ENCODE peak calls at places on chromosome 9, in five cellular contexts. L is heart left ventricle, F is adrenal gland, W is heart right ventricle, E is GM12865. C is an unnamed sample.

GRCh38 chr9:27714388-27714787 is 141.1 kb upstream of the C9orf72 start:
- DNase-seq in W (no peak), F (no peak), L (no peak), E (no peak), C (no peak)

GRCh38 chr9:38682713-38683112 is 37.2 kb downstream of the FAM240B start:
- DNase-seq in L (no peak), W (no peak), E (no peak), F (no peak), C (no peak)

GRCh38 chr9:136791466-136792276 is 527 bp downstream of the TMEM141 start:
- DNase-seq in F (peak; percentile 57), W (peak; percentile 49), E (peak; percentile 71), L (peak; percentile 82), C (peak; percentile 84)

GRCh38 chr9:89442501-89442978 is 55.4 kb downstream of the SEMA4D start:
- DNase-seq in F (no peak), E (peak; percentile 53), L (no peak), W (no peak), C (no peak)

GRCh38 chr9:88772602-88773001 is 218.7 kb upstream of the S1PR3 start:
- DNase-seq in W (no peak), E (no peak), F (no peak), L (no peak), C (no peak)

GRCh38 chr9:79221084-79221483 is 350.7 kb upstream of the TLE4 start:
- DNase-seq in E (no peak), W (no peak), F (peak; percentile 9), L (no peak), C (no peak)

GRCh38 chr9:16154570-16155078 is 601.8 kb downstream of the CCDC171 start:
- DNase-seq in E (peak; percentile 69), F (no peak), L (no peak), W (no peak), C (peak; percentile 32)

GRCh38 chr9:121949364-121949763 is 143.7 kb downstream of the TTLL11 start:
- DNase-seq in W (no peak), F (no peak), L (no peak), E (no peak), C (no peak)

GRCh38 chr9:133939845-133940244 is 52.3 kb downstream of the VAV2 start:
- DNase-seq in L (peak; percentile 44), F (no peak), E (no peak), W (no peak), C (no peak)

GRCh38 chr9:116687762-116688160 is 656 bp downstream of the TRIM32 start:
- DNase-seq in F (no peak), L (no peak), W (no peak), E (no peak), C (no peak)

GRCh38 chr9:84296146-84296843 is 44.3 kb downstream of the SLC28A3 start:
- DNase-seq in L (no peak), F (peak; percentile 10), W (no peak), E (peak; percentile 85), C (no peak)

GRCh38 chr9:119453490-119453911 is 84.3 kb upstream of the BRINP1 start:
- DNase-seq in F (peak; percentile 18), E (no peak), L (no peak), W (no peak), C (no peak)

GRCh38 chr9:35813434-35814105 is 1.3 kb downstream of the HINT2 start:
- DNase-seq in E (peak; percentile 23), L (no peak), W (no peak), F (no peak), C (no peak)

GRCh38 chr9:118693645-118694044 is 675.6 kb downstream of the BRINP1 start:
- DNase-seq in W (no peak), F (no peak), L (no peak), E (no peak), C (no peak)

GRCh38 chr9:117744856-117745389 is 40.7 kb downstream of the TLR4 start:
- DNase-seq in W (no peak), L (peak; percentile 54), E (peak; percentile 13), F (no peak), C (no peak)

GRCh38 chr9:91711755-91712591 is 238.1 kb downstream of the ROR2 start:
- DNase-seq in E (peak; percentile 94), L (no peak), W (no peak), F (no peak), C (no peak)

GRCh38 chr9:110850401-110851135 is 182.0 kb downstream of the MUSK start:
- DNase-seq in E (no peak), W (no peak), F (no peak), L (no peak), C (no peak)

GRCh38 chr9:127788337-127789011 is 2.6 kb downstream of the CDK9 start:
- DNase-seq in F (peak; percentile 94), L (no peak), W (no peak), E (no peak), C (no peak)

GRCh38 chr9:81787747-81788632 is 98.6 kb upstream of the TLE1 start:
- DNase-seq in L (no peak), F (peak; percentile 87), E (no peak), W (no peak), C (no peak)

GRCh38 chr9:93112864-93113389 is 16.9 kb downstream of the CARD19 start:
- DNase-seq in W (no peak), F (peak; percentile 15), L (peak; percentile 47), E (no peak), C (no peak)

GRCh38 chr9:16337322-16338029 is 533.0 kb downstream of the BNC2 start:
- DNase-seq in L (no peak), E (no peak), W (no peak), F (peak; percentile 72), C (no peak)

GRCh38 chr9:109182940-109183798 is 16.1 kb upstream of the FRRS1L start:
- DNase-seq in W (no peak), L (no peak), F (peak; percentile 37), E (peak; percentile 70), C (peak; percentile 57)

GRCh38 chr9:82673201-82673600 is 389.7 kb downstream of the RASEF start:
- DNase-seq in L (no peak), W (no peak), F (no peak), E (no peak), C (no peak)

GRCh38 chr9:69412741-69413150 is 87.7 kb downstream of the ENTREP1 start:
- DNase-seq in E (no peak), L (peak; percentile 76), W (peak; percentile 67), F (peak; percentile 70), C (peak; percentile 73)

GRCh38 chr9:69411246-69411645 is 86.2 kb downstream of the ENTREP1 start:
- DNase-seq in W (no peak), E (no peak), F (no peak), L (no peak), C (no peak)

GRCh38 chr9:69411931-69412740 is 87.1 kb downstream of the ENTREP1 start:
- DNase-seq in E (no peak), W (no peak), F (no peak), L (no peak), C (no peak)
- H3K4me3 ChIP-seq in E (no peak overlapping the region), W (peak overlapping the region; percentile 42), F (no peak overlapping the region), L (no peak overlapping the region), C (no peak overlapping the region)

GRCh38 chr9:33498387-33498786 is 24.7 kb upstream of the NOL6 start:
- DNase-seq in F (no peak), E (peak; percentile 4), L (no peak), W (no peak), C (no peak)
- TF ChIP-seq CTCF in F (no peak), E (no peak), L (no peak), W (no peak), C (no peak)

GRCh38 chr9:132015866-132016265 is 63.8 kb downstream of the MED27 start:
- DNase-seq in L (no peak), W (no peak), F (no peak), E (no peak), C (no peak)
- H3K4me3 ChIP-seq in L (no peak overlapping the region), W (no peak overlapping the region), F (no peak overlapping the region), E (no peak overlapping the region), C (no peak overlapping the region)

DNA sequence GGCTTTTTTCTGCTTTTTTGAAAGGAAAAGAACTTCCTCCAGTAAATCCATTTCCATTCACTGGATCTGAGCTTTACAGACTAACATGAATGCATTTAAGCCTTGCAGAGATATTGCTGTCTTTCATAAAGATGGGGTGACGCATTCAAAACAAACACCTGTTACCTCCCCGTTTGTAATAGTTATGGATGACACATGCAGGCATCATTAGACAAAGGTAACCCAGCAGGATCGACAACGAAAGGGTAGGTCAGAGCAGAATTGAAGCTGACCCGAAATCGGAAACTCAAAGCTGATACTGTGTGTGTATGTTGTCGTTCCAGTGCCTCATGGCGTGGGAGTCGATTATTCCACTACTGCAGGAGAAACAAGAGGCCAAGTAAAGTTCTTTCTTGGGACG is 22.2 kb downstream of the SLC46A2 start:
- DNase-seq in L (no peak), F (no peak), W (no peak), E (no peak), C (no peak)
- TF ChIP-seq CTCF in L (no peak), F (no peak), W (no peak), E (no peak), C (no peak)

GRCh38 chr9:129383005-129383414 is 204.9 kb upstream of the IER5L start:
- DNase-seq in W (peak; percentile 28), L (peak; percentile 77), F (peak; percentile 81), E (no peak), C (peak; percentile 92)

GRCh38 chr9:129380961-129381401 is 202.9 kb upstream of the IER5L start:
- DNase-seq in E (no peak), L (peak; percentile 33), F (no peak), W (no peak), C (no peak)

GRCh38 chr9:129383415-129384088 is 205.5 kb upstream of the IER5L start:
- DNase-seq in F (peak; percentile 86), E (peak; percentile 86), W (peak; percentile 87), L (peak; percentile 92), C (peak; percentile 84)

GRCh38 chr9:129381481-129381957 is 203.5 kb upstream of the IER5L start:
- DNase-seq in W (no peak), F (no peak), E (no peak), L (peak; percentile 51), C (no peak)

DNA sequence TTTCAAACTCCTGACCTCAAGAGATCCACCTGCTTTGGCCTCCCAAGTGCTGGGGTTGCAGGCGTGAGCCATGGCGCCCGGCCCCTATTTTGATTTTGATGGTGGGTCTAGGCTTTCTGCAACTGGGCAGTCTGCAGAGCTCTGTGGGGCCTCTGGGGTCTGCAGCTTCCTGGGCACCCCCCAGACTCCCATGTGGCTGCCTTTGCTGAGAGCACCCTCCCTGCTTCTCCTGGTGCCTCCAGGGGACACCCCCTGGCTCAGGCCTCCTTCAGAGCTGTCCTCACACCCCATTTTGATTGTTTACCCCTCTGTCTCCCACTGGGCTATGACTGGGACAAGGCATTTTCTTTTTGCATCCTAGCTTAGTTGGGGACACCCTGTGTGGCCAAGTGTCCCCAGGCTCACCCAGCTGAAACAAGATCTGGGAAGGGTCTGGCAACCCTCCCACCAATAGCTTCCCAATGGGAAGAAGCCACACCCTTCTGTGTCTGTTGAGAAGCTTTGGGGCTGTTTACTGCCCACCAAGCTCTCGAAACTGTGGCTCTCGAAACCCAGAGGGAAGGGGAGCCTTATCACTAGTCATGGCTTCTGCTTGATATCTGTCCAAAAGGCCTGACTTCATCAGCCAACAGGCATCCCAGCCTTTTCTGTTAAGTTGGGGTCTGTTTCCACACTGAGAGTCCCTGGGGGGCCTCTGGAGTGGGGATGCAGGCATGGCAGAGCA is 204.4 kb upstream of the IER5L start:
- DNase-seq in F (no peak), E (no peak), L (peak; percentile 47), W (no peak), C (no peak)
- H3K4me3 ChIP-seq in F (no peak overlapping the region), E (no peak overlapping the region), L (no peak overlapping the region), W (peak overlapping the region; percentile 72), C (peak overlapping the region; percentile 46)

C was measured in stomach.